ENCODE peak calls at places on chromosomes 3 and 15, in six cellular contexts. K, O, M, Z, L and E are unnamed samples.

GRCh38 chr3:45777753-45778386 is 18.5 kb downstream of the SLC6A20 start:
- DNase-seq in K (no peak), O (no peak), M (no peak), Z (no peak), L (no peak), E (no peak)

GRCh38 chr15:85100186-85100937 is 118.7 kb downstream of the PDE8A start:
- DNase-seq in K (no peak), O (peak), M (no peak), Z (no peak), L (no peak), E (no peak)

GRCh38 chr3:56012732-56013131 is 455.5 kb downstream of the ERC2 start:
- DNase-seq in K (no peak), O (no peak), M (no peak), Z (no peak), L (no peak), E (no peak)

GRCh38 chr3:143307613-143308183 is 188.1 kb downstream of the CHST2 start:
- DNase-seq in K (no peak), O (peak), M (no peak), Z (no peak), L (no peak), E (no peak)

GRCh38 chr15:73746288-73746687 is 6.9 kb downstream of the INSYN1 start:
- DNase-seq in K (no peak), O (no peak), M (no peak), Z (no peak), L (no peak), E (no peak)

GRCh38 chr3:175304437-175304836 is 445.3 kb downstream of the NAALADL2 start:
- DNase-seq in K (no peak), O (no peak), M (no peak), Z (peak), L (no peak), E (no peak)

GRCh38 chr3:119315600-119316312 is 21.6 kb downstream of the ARHGAP31 start:
- DNase-seq in K (no peak), O (peak), M (no peak), Z (no peak), L (no peak), E (no peak)

GRCh38 chr3:17742837-17743659 is 617 bp upstream of the TBC1D5 start:
- DNase-seq in K (no peak), O (no peak), M (no peak), Z (no peak), L (no peak), E (no peak)

GRCh38 chr15:99414755-99415731 is 150.7 kb upstream of the MEF2A start:
- DNase-seq in K (no peak), O (no peak), M (no peak), Z (no peak), L (no peak), E (no peak)

GRCh38 chr15:48433226-48433886 is 102.1 kb downstream of the DUT start:
- DNase-seq in K (no peak), O (peak), M (no peak), Z (no peak), L (no peak), E (no peak)